ENCODE peak calls at places on chromosomes 5 and 9, in six cellular contexts. Q is dorsolateral prefrontal cortex, H is cardiac fibroblast, L is astrocyte, F is neural crest cell, C is AG04450. O is an unnamed sample.

GRCh38 chr5:73633060-73633459 is 7.1 kb downstream of the ARHGEF28 start:
- DNase-seq in Q (no peak), H (no peak), L (no peak), F (no peak), C (no peak), O (no peak)

GRCh38 chr5:172839669-172840068 is 5.6 kb downstream of the ERGIC1 start:
- DNase-seq in Q (no peak), H (no peak), L (no peak), F (no peak), C (no peak), O (no peak)

GRCh38 chr5:62312036-62312435 is 6.0 kb downstream of the KIF2A start:
- DNase-seq in Q (no peak), H (no peak), L (no peak), F (no peak), C (no peak), O (no peak)

GRCh38 chr5:38751103-38751502 is 94.7 kb upstream of the OSMR start:
- DNase-seq in Q (no peak), H (no peak), L (no peak), F (no peak), C (no peak), O (no peak)

GRCh38 chr5:64690417-64691151 is at the start of gene SHISAL2B:
- DNase-seq in Q (no peak), H (peak; percentile 31), L (peak; percentile 24), F (peak; percentile 34), C (no peak), O (peak; percentile 55)

GRCh38 chr5:103452666-103453065 is 109.9 kb downstream of the NUDT12 start:
- DNase-seq in Q (no peak), H (peak; percentile 39), L (peak; percentile 75), F (no peak), C (no peak), O (no peak)

GRCh38 chr9:7145361-7146069 is 387.7 kb downstream of the KDM4C start:
- DNase-seq in Q (no peak), H (no peak), L (no peak), F (no peak), C (peak; percentile 23), O (no peak)

GRCh38 chr9:68515304-68516017 is 25.2 kb downstream of the TMEM252 start:
- DNase-seq in Q (no peak), H (peak; percentile 88), L (no peak), F (no peak), C (peak; percentile 26), O (no peak)

GRCh38 chr5:15797116-15797515 is 297.1 kb downstream of the FBXL7 start:
- DNase-seq in Q (no peak), H (no peak), L (no peak), F (no peak), C (no peak), O (no peak)

GRCh38 chr9:21974230-21974541 is 20.0 kb downstream of the CDKN2A start:
- DNase-seq in Q (no peak), H (no peak), L (no peak), F (no peak), C (no peak), O (no peak)

GRCh38 chr9:127720865-127721227 is 5.0 kb downstream of the TTC16 start:
- DNase-seq in Q (no peak), H (no peak), L (no peak), F (no peak), C (no peak), O (no peak)

GRCh38 chr5:123487298-123487697 is 24.7 kb upstream of the CSNK1G3 start:
- DNase-seq in Q (no peak), H (peak; percentile 32), L (peak; percentile 31), F (no peak), C (peak; percentile 6), O (no peak)

GRCh38 chr5:132746592-132747063 is 598 bp upstream of the CCNI2 start:
- DNase-seq in Q (no peak), H (peak; percentile 22), L (no peak), F (no peak), C (no peak), O (no peak)

GRCh38 chr5:76341935-76342334 is 61.1 kb upstream of the IQGAP2 start:
- DNase-seq in Q (no peak), H (no peak), L (no peak), F (no peak), C (no peak), O (no peak)

GRCh38 chr9:124290743-124291554 is 33.2 kb downstream of the NEK6 start:
- DNase-seq in Q (no peak), H (no peak), L (no peak), F (no peak), C (no peak), O (no peak)

GRCh38 chr5:150038547-150038946 is 38.0 kb downstream of the HMGXB3 start:
- DNase-seq in Q (no peak), H (no peak), L (no peak), F (no peak), C (no peak), O (no peak)

GRCh38 chr9:109064963-109065701 is 51.8 kb upstream of the CTNNAL1 start:
- DNase-seq in Q (no peak), H (no peak), L (peak; percentile 70), F (no peak), C (no peak), O (no peak)

GRCh38 chr5:72018158-72018803 is 89.0 kb upstream of the MAP1B start:
- DNase-seq in Q (no peak), H (peak; percentile 45), L (no peak), F (peak; percentile 65), C (peak; percentile 23), O (peak; percentile 74)

GRCh38 chr5:27706832-27707231 is 668.4 kb upstream of the CDH9 start:
- DNase-seq in Q (no peak), H (no peak), L (peak; percentile 13), F (no peak), C (no peak), O (no peak)

GRCh38 chr5:150487199-150488061 is 20.5 kb upstream of the NDST1 start:
- DNase-seq in Q (no peak), H (peak; percentile 51), L (no peak), F (no peak), C (no peak), O (no peak)

GRCh38 chr9:1732670-1733069 is 282.5 kb upstream of the SMARCA2 start:
- DNase-seq in Q (no peak), H (no peak), L (no peak), F (no peak), C (no peak), O (no peak)
- TF ChIP-seq CTCF in Q (no peak), H (no peak), L (no peak), F (no peak), C (no peak), O (no peak)

DNA sequence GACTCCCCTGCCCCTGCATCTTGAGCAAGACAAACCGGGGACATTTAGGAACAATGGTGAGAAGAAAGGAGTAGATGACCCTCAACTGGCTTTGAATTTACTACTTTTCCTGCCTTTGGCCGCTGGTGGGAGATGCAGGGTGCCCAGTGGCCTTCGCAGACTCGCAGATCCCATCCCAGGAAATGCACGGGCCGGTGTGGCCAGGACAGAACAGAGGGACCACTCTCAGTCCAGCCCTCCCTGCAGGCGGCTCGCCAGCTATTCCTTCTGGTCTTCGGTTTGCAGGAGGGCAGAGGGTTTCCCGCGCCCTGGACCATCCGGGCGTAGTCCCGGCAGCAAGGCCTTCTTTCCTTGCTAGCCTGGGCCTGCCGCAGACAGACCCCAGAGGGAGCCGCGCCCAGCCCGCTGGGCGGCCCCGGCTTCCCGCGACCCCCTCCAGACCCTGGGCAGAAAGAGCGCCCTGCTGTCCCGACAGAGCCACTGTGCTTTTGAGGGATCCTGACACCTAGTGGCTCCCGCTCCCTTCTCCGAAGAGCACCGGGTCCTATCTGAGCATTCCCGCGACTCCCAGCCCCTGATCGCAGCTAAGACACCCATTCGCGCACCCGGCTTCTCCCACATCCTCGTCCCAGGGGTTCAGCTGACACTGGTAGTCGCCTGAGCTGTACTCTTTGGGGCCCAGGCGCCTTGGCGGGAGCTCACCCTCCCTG is 1.2 kb downstream of the CFAP90 start:
- DNase-seq in Q (peak; percentile 63), H (no peak), L (no peak), F (peak; percentile 34), C (no peak), O (peak; percentile 39)
- TF ChIP-seq CTCF in Q (peak; percentile 30), H (no peak), L (no peak), F (peak; percentile 29), C (no peak), O (no peak)

DNA sequence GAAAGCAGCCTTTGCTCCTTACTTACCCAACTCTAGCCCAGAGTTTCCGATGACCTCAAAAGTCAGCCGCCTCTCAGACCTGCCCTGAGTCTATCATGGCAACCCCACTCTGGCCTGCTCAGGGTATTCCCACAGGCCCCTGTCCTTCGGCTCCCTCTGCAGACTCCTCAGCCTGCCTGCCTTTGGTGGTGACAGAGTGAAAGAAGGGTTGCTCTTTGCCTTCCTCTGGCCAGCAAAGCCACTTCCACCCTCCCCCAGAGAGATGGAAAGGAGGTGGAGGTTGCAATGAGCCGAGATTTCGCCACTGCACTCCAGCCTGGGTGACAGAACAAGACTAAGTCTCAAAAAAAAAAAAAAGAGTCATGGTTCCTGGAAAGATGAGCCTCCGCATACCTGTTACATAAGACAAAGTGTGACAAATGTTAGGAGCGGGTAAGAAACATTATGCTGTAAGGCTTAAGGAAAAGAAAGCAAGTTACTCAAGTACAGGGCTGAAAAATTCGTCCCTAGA is 2.3 kb upstream of the SMIM33 start:
- DNase-seq in Q (no peak), H (no peak), L (no peak), F (no peak), C (no peak), O (no peak)
- TF ChIP-seq CTCF in Q (no peak), H (no peak), L (no peak), F (no peak), C (no peak), O (no peak)

GRCh38 chr9:126707083-126707482 is 93.4 kb downstream of the LMX1B start:
- DNase-seq in Q (no peak), H (no peak), L (no peak), F (no peak), C (no peak), O (no peak)
- TF ChIP-seq CTCF in Q (no peak), H (no peak), L (no peak), F (no peak), C (no peak), O (no peak)

GRCh38 chr5:96595300-96596090 is 66.7 kb upstream of the CAST start:
- DNase-seq in Q (no peak), H (no peak), L (no peak), F (no peak), C (no peak), O (no peak)
- TF ChIP-seq CTCF in Q (no peak), H (peak; percentile 49), L (peak; percentile 32), F (peak; percentile 55), C (peak; percentile 38), O (peak; percentile 68)

GRCh38 chr9:133589454-133590227 is 19.5 kb downstream of the FAM163B start:
- DNase-seq in Q (no peak), H (no peak), L (no peak), F (no peak), C (no peak), O (no peak)
- TF ChIP-seq CTCF in Q (peak; percentile 44), H (peak; percentile 55), L (peak; percentile 17), F (peak; percentile 62), C (peak; percentile 33), O (peak; percentile 76)

O was measured in glutamatergic neuron.